ENCODE peak calls at places on chromosomes 7 and 10, in six cellular contexts. C is astrocyte, N is BE2C, T is WERI-Rb-1, M is transverse colon, A is fibroblast of lung. K is an unnamed sample. For H3K27me3, the result is how much of the 10 kb centered on the place peaks cover.

GRCh38 chr7:29442146-29442545 is 121.5 kb upstream of the PRR15 start:
- DNase-seq in C (peak), A (peak), T (peak), M (no peak), N (no peak), K (peak)

GRCh38 chr7:99365318-99366141 is 9.0 kb upstream of the ARPC1B start:
- DNase-seq in C (no peak), M (peak), A (no peak), N (peak), T (peak), K (peak)

GRCh38 chr10:60114765-60115586 is 208.6 kb upstream of the CCDC6 start:
- DNase-seq in T (no peak), A (peak), M (no peak), C (peak), N (peak), K (peak)

GRCh38 chr10:28254290-28254985 is 48.4 kb downstream of the MPP7 start:
- DNase-seq in T (no peak), A (peak), M (no peak), C (peak), N (no peak), K (peak)

GRCh38 chr7:87091487-87092066 is 32.1 kb upstream of the ELAPOR2 start:
- DNase-seq in A (no peak), T (no peak), M (no peak), C (no peak), N (no peak), K (peak)

GRCh38 chr7:92856436-92856835 is 20.1 kb upstream of the CDK6 start:
- DNase-seq in T (no peak), M (no peak), C (no peak), N (no peak), A (no peak), K (no peak)

GRCh38 chr10:118592675-118593330 is 2.6 kb downstream of the PRLHR start:
- DNase-seq in N (no peak), M (no peak), C (no peak), T (no peak), A (no peak), K (no peak)

GRCh38 chr10:119306964-119307363 is 99.6 kb downstream of the GRK5 start:
- DNase-seq in N (no peak), T (no peak), C (peak), A (peak), M (no peak), K (peak)

GRCh38 chr10:23826399-23826798 is 382.5 kb upstream of the KIAA1217 start:
- DNase-seq in M (no peak), N (no peak), A (peak), C (no peak), T (no peak), K (peak)

GRCh38 chr10:58704226-58705200 is 191.8 kb downstream of the BICC1 start:
- DNase-seq in C (peak), N (peak), A (peak), M (no peak), T (no peak), K (peak)

GRCh38 chr10:88893611-88894010 is 13.6 kb downstream of the STAMBPL1 start:
- DNase-seq in N (no peak), T (no peak), C (peak), M (no peak), A (peak), K (no peak)

GRCh38 chr10:80205478-80206276 is at the start of gene ANXA11:
- DNase-seq in M (peak), T (peak), C (peak), N (peak), A (peak), K (peak)

GRCh38 chr7:144670251-144670650 is 165.6 kb downstream of the TPK1 start:
- DNase-seq in C (no peak), N (no peak), T (no peak), M (no peak), A (no peak), K (peak)

GRCh38 chr10:28644647-28645046 is 32.7 kb upstream of the BAMBI start:
- DNase-seq in C (no peak), A (no peak), T (no peak), N (no peak), M (no peak), K (no peak)

GRCh38 chr7:145909956-145910611 is 206.5 kb upstream of the CNTNAP2 start:
- DNase-seq in T (no peak), A (no peak), M (no peak), C (no peak), N (no peak), K (no peak)
- H3K27me3 ChIP-seq in T (under half), A (under half), M (under half), C (under half), N (under half), K (under half)

GRCh38 chr10:6088721-6089333 is at the start of gene RBM17:
- DNase-seq in C (peak), T (peak), A (peak), N (peak), M (peak), K (peak)

GRCh38 chr10:6089334-6090219 is 743 bp downstream of the RBM17 start:
- DNase-seq in C (peak), A (peak), M (peak), N (peak), T (no peak), K (peak)

GRCh38 chr10:6092731-6093130 is 3.9 kb downstream of the RBM17 start:
- DNase-seq in M (no peak), C (no peak), N (no peak), T (no peak), A (no peak), K (no peak)

GRCh38 chr10:6095810-6096209 is 7.0 kb downstream of the RBM17 start:
- DNase-seq in M (no peak), N (no peak), C (no peak), T (no peak), A (no peak), K (no peak)

GRCh38 chr10:6091630-6092029 is 2.8 kb downstream of the RBM17 start:
- DNase-seq in T (no peak), A (peak), C (no peak), N (no peak), M (no peak), K (no peak)
- TF ChIP-seq CTCF in T (no peak), A (no peak), C (no peak), N (no peak), M (no peak), K (no peak)

DNA sequence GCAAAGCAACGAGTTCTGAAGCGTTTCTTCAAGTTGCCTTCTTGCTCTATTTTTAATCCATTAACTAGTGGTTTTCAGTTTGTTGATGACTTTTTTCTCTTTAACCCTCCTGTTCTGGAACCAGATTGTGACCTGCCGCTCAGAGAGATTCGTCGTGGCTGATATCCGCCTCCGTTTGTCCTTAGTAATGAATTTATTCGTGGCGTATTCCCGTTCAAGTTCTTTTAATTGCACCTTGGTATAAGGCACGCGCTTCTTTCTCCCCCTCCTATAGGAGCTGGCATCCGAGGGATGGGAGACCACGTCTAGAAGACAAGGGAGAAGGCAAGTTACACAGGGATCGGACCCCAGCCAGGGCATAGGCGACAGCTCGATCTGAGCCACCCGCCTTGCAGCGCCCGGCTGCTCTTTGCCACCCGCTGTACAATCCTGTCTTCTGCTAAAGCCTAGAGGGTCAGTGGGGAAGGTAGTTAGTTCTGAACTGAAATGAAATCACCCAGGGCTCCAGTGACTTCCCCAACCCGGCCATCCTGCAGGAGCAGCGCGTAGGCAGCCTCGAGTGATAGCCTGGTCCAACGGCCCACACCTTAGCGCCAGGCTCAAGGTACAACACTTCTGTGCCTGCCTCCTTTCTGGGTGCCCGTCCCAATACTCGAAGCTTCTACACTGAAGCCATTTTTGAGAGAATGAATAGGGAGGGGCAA is 1.6 kb downstream of the HOXA13 start:
- DNase-seq in A (no peak), C (no peak), N (no peak), T (no peak), M (no peak), K (no peak)
- H3K27me3 ChIP-seq in A (half or more), C (half or more), N (half or more), T (half or more), M (half or more), K (half or more)

DNA sequence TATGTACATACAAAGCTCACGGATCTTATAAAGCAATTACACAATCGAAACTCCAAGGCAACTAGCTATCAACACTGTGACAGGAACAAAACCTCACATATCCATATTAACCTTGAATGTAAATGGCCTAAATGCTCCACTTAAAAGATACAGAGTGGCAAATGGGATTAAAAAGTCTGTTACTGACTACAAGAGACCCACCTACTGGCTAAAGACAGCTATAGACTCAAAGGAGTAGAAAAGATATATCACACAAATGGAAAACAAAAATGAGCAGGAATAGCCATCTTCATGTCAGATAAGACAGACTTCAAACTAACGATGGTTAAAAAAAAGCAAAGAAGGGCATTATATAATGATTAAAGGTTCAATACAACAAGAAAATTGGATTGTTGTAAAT is 246.7 kb downstream of the ADRA2A start:
- DNase-seq in M (no peak), A (no peak), N (no peak), T (no peak), C (no peak), K (no peak)
- TF ChIP-seq CTCF in M (peak), A (no peak), N (peak), T (no peak), C (no peak), K (no peak)

GRCh38 chr7:27914409-27914808 is 174.4 kb downstream of the TAX1BP1 start:
- DNase-seq in A (no peak), C (no peak), M (no peak), T (no peak), N (no peak), K (no peak)

GRCh38 chr7:27908534-27909165 is 168.7 kb downstream of the TAX1BP1 start:
- DNase-seq in M (no peak), N (no peak), C (no peak), T (no peak), A (no peak), K (no peak)

GRCh38 chr7:27912751-27913150 is 172.8 kb downstream of the TAX1BP1 start:
- DNase-seq in A (no peak), M (no peak), N (no peak), C (no peak), T (no peak), K (no peak)

GRCh38 chr7:27910341-27910740 is 170.4 kb downstream of the TAX1BP1 start:
- DNase-seq in M (no peak), C (peak), A (peak), T (peak), N (no peak), K (no peak)

GRCh38 chr7:27911920-27912319 is 172.0 kb downstream of the TAX1BP1 start:
- DNase-seq in T (no peak), M (no peak), N (no peak), A (no peak), C (no peak), K (no peak)
- H3K27me3 ChIP-seq in T (under half), M (under half), N (under half), A (under half), C (under half), K (under half)

K was measured in bronchial epithelial cell.